ENCODE peak calls at places on chromosomes 13 and 19, in eight cellular contexts. F is NCI-H524 treated with DMSO at 0.1 percent for 48 hours, D is cardiac muscle cell, V is iPS DF 19.7, E is DMS153, Y is hypothalamus, U is OCI-LY7, B is right lobe of liver. H is an unnamed sample.

GRCh38 chr19:3034845-3035541 is 5.9 kb upstream of the TLE2 start:
- DNase-seq in F (no peak), V (no peak), D (peak; percentile 76), Y (no peak), U (peak; percentile 62), B (no peak), E (no peak), H (no peak)

GRCh38 chr19:16540948-16541347 is 1.3 kb downstream of the CHERP start:
- DNase-seq in F (no peak), D (no peak), B (peak; percentile 82), Y (no peak), U (no peak), E (no peak), V (no peak), H (no peak)

GRCh38 chr19:14530005-14530348 is 583 bp downstream of the TECR start:
- DNase-seq in B (no peak), D (no peak), V (no peak), E (no peak), Y (no peak), U (peak; percentile 32), F (no peak), H (peak; percentile 88)

GRCh38 chr13:29382021-29382420 is 213.5 kb downstream of the SLC7A1 start:
- DNase-seq in B (no peak), Y (no peak), V (no peak), F (no peak), E (no peak), D (no peak), U (no peak), H (no peak)

GRCh38 chr13:110216403-110217041 is 90.4 kb downstream of the COL4A1 start:
- DNase-seq in U (no peak), B (no peak), Y (no peak), V (no peak), E (no peak), D (peak; percentile 92), F (no peak), H (no peak)

GRCh38 chr19:46955114-46955812 is 64.4 kb upstream of the NPAS1 start:
- DNase-seq in E (no peak), B (no peak), F (no peak), U (peak; percentile 31), V (no peak), Y (no peak), D (peak; percentile 51), H (no peak)

GRCh38 chr19:16541526-16542044 is 652 bp downstream of the CHERP start:
- DNase-seq in F (no peak), V (no peak), U (peak; percentile 50), E (no peak), B (peak; percentile 45), Y (no peak), D (peak; percentile 22), H (no peak)

GRCh38 chr13:91304740-91305139 is 42.7 kb upstream of the MIR17HG start:
- DNase-seq in Y (no peak), B (no peak), D (no peak), U (no peak), E (no peak), V (no peak), F (no peak), H (no peak)

GRCh38 chr13:80132741-80133601 is 208.0 kb downstream of the SPRY2 start:
- DNase-seq in F (no peak), B (peak; percentile 75), Y (peak; percentile 4), U (no peak), E (no peak), V (no peak), D (peak; percentile 85), H (peak; percentile 72)